ENCODE peak calls at places on chromosomes 5 and 9, in five cellular contexts. One of them, this sample, is unnamed.

GRCh38 chr9:135340726-135341475 is 138.7 kb upstream of the PPP1R26 start:
- DNase-seq in substantia nigra: no peak
- DNase-seq in activated naive CD4-positive, alpha-beta T cell: no peak
- DNase-seq in hypothalamus: no peak
- DNase-seq in H9: no peak
- DNase-seq in this sample: no peak

GRCh38 chr5:168710706-168711105 is 131.5 kb upstream of the PANK3 start:
- DNase-seq in hypothalamus: no peak
- DNase-seq in substantia nigra: no peak
- DNase-seq in activated naive CD4-positive, alpha-beta T cell: no peak
- DNase-seq in H9: no peak
- DNase-seq in this sample: peak; percentile 44

GRCh38 chr9:581673-582497 is 259.6 kb upstream of the DMRT1 start:
- DNase-seq in hypothalamus: no peak
- DNase-seq in substantia nigra: no peak
- DNase-seq in H9: peak; percentile 71
- DNase-seq in activated naive CD4-positive, alpha-beta T cell: no peak
- DNase-seq in this sample: peak; percentile 77

GRCh38 chr9:81804306-81804705 is 115.0 kb upstream of the TLE1 start:
- DNase-seq in substantia nigra: no peak
- DNase-seq in hypothalamus: no peak
- DNase-seq in H9: no peak
- DNase-seq in activated naive CD4-positive, alpha-beta T cell: no peak
- DNase-seq in this sample: no peak

GRCh38 chr5:54159837-54160215 is 150.5 kb downstream of the ARL15 start:
- DNase-seq in H9: no peak
- DNase-seq in hypothalamus: no peak
- DNase-seq in activated naive CD4-positive, alpha-beta T cell: no peak
- DNase-seq in substantia nigra: no peak
- DNase-seq in this sample: no peak

GRCh38 chr5:35233121-35233520 is 2.8 kb upstream of the PRLR start:
- DNase-seq in H9: no peak
- DNase-seq in hypothalamus: no peak
- DNase-seq in substantia nigra: no peak
- DNase-seq in activated naive CD4-positive, alpha-beta T cell: no peak
- DNase-seq in this sample: peak; percentile 78

GRCh38 chr5:180328296-180329137 is 24.6 kb downstream of the GFPT2 start:
- DNase-seq in H9: peak; percentile 91
- DNase-seq in hypothalamus: peak; percentile 33
- DNase-seq in activated naive CD4-positive, alpha-beta T cell: peak; percentile 74
- DNase-seq in substantia nigra: peak; percentile 27
- DNase-seq in this sample: peak; percentile 89

GRCh38 chr5:72325566-72326297 is 5.6 kb downstream of the PTCD2 start:
- DNase-seq in hypothalamus: no peak
- DNase-seq in activated naive CD4-positive, alpha-beta T cell: no peak
- DNase-seq in substantia nigra: no peak
- DNase-seq in H9: no peak
- DNase-seq in this sample: no peak

GRCh38 chr5:169100735-169101075 is 200.2 kb downstream of the SLIT3 start:
- DNase-seq in substantia nigra: no peak
- DNase-seq in activated naive CD4-positive, alpha-beta T cell: no peak
- DNase-seq in hypothalamus: no peak
- DNase-seq in H9: no peak
- DNase-seq in this sample: peak; percentile 69

GRCh38 chr5:65191554-65192126 is 290.1 kb downstream of the ADAMTS6 start:
- DNase-seq in substantia nigra: no peak
- DNase-seq in activated naive CD4-positive, alpha-beta T cell: no peak
- DNase-seq in H9: no peak
- DNase-seq in hypothalamus: no peak
- DNase-seq in this sample: no peak

GRCh38 chr5:73263001-73263710 is 90.2 kb downstream of the TMEM174 start:
- DNase-seq in activated naive CD4-positive, alpha-beta T cell: no peak
- DNase-seq in H9: no peak
- DNase-seq in hypothalamus: no peak
- DNase-seq in substantia nigra: no peak
- DNase-seq in this sample: no peak

GRCh38 chr5:172322028-172322965 is 38.7 kb upstream of the UBTD2 start:
- DNase-seq in hypothalamus: no peak
- DNase-seq in H9: no peak
- DNase-seq in substantia nigra: no peak
- DNase-seq in activated naive CD4-positive, alpha-beta T cell: no peak
- DNase-seq in this sample: peak; percentile 59

GRCh38 chr5:85896499-85896898 is 721.2 kb upstream of the COX7C start:
- DNase-seq in activated naive CD4-positive, alpha-beta T cell: no peak
- DNase-seq in hypothalamus: no peak
- DNase-seq in H9: no peak
- DNase-seq in substantia nigra: no peak
- DNase-seq in this sample: no peak

GRCh38 chr5:17696625-17697024 is 62.4 kb downstream of the TAF11L14 start:
- DNase-seq in activated naive CD4-positive, alpha-beta T cell: no peak
- DNase-seq in H9: no peak
- DNase-seq in substantia nigra: no peak
- DNase-seq in hypothalamus: no peak
- DNase-seq in this sample: no peak

GRCh38 chr5:38462972-38463633 is 93.3 kb downstream of the LIFR start:
- DNase-seq in substantia nigra: no peak
- DNase-seq in H9: no peak
- DNase-seq in hypothalamus: no peak
- DNase-seq in activated naive CD4-positive, alpha-beta T cell: no peak
- DNase-seq in this sample: no peak

GRCh38 chr5:139787568-139788293 is 7.9 kb upstream of the PSD2 start:
- DNase-seq in H9: peak; percentile 90
- DNase-seq in hypothalamus: peak; percentile 88
- DNase-seq in activated naive CD4-positive, alpha-beta T cell: peak; percentile 88
- DNase-seq in substantia nigra: peak; percentile 85
- DNase-seq in this sample: peak; percentile 94